ENCODE peak calls at places on chromosomes 2 and 18, in five cellular contexts. I is spleen, Z is PC-9, T is OCI-LY7, U is fibroblast of lung. L is an unnamed sample.

GRCh38 chr2:1642066-1642861 is 102.1 kb downstream of the PXDN start:
- DNase-seq in U (peak), Z (no peak), T (no peak), I (no peak), L (no peak)

GRCh38 chr18:8856769-8857393 is 151.5 kb downstream of the MTCL1 start:
- DNase-seq in U (no peak), I (no peak), T (no peak), Z (no peak), L (no peak)

GRCh38 chr2:48346124-48346536 is 183.8 kb upstream of the STON1 start:
- DNase-seq in U (peak), I (no peak), Z (no peak), T (no peak), L (peak)

GRCh38 chr2:209208211-209208610 is 215.6 kb upstream of the MAP2 start:
- DNase-seq in Z (peak), I (no peak), U (peak), T (peak), L (peak)

GRCh38 chr2:10709290-10709939 is 12.0 kb upstream of the ATP6V1C2 start:
- DNase-seq in I (peak), U (no peak), T (peak), Z (peak), L (peak)

GRCh38 chr18:77899972-77900754 is 650.5 kb downstream of the GALR1 start:
- DNase-seq in U (peak), T (no peak), Z (peak), I (peak), L (peak)

GRCh38 chr2:127672341-127673303 is 2.7 kb downstream of the LIMS2 start:
- DNase-seq in Z (no peak), T (no peak), I (peak), U (no peak), L (no peak)

GRCh38 chr2:230774348-230774951 is 61.8 kb downstream of the CAB39 start:
- DNase-seq in U (peak), Z (no peak), I (no peak), T (no peak), L (peak)

GRCh38 chr2:5691659-5692529 is at the start of gene SOX11:
- DNase-seq in I (peak), Z (no peak), T (peak), U (peak), L (no peak)

GRCh38 chr2:20571231-20571630 is 79.7 kb downstream of the HS1BP3 start:
- DNase-seq in U (no peak), Z (no peak), T (no peak), I (peak), L (no peak)

GRCh38 chr18:77990131-77990530 is 740.5 kb downstream of the GALR1 start:
- DNase-seq in Z (no peak), U (no peak), I (no peak), T (no peak), L (no peak)

GRCh38 chr2:135962401-135963138 is 22.9 kb downstream of the DARS1 start:
- DNase-seq in I (no peak), T (no peak), Z (no peak), U (peak), L (no peak)

GRCh38 chr18:75205760-75206109 is 3.2 kb downstream of the PTGR3 start:
- DNase-seq in U (no peak), T (no peak), Z (no peak), I (no peak), L (no peak)

DNA sequence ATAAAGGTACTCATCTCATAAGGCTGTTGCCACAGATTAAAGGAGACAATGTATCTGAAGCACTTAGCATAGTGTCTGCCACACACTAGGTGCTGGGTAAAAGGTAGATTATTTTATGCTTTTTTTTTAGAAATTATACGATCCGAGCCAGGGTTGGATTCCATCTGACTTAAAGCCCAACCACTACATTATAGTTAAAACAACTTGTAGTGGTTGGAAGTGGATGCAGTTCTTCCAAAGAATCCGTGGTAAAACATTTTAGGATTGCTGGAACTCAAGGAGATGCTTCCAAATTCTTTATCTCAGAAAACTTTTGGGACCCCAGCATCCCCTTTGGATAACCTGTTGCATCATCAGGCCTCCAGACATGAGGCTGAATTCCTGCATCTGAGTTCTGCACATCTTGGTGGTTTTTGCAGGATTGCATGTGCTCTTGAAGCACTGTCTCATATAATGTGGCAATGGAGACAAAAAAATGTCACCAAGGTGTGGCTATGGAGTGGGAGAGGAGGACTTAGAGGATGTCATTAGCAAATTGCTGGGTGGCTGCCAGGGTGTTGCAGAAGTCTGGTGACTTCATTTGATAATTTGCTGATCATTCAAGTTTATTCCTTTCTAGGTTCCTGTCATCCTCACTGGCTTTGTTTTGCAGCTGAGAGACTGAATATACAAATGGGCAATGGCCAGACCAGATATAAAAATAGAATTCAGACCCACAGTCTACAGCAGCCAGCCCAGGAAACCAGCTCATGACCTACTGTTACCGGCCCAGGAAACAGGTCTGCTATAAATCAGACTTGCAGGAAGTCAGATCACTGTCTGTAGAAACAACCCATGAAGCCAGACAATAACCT is 207.8 kb downstream of the BCL2 start:
- DNase-seq in U (no peak), Z (no peak), I (no peak), T (peak), L (no peak)
- H3K27ac ChIP-seq in U (no peak), Z (no peak), I (no peak), T (no peak), L (no peak)

DNA sequence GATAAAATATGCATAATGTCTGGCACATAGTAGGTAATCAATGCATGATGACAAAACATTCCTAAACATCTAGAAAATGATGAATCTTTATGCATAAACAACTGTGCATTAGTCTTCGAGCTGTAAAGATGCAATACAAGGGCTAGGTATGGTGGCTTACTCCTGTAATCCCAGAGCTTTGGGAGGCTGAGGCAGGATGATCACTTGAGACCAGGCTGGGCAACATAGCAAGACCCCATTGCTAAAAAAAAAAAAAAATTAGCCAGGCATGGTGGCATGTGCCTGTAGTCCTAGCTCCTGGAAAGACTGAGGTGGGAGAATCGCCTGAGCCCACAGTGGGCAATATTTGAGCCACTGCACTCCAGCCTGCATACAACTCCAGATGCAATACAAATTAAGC is 5.3 kb downstream of the TET3 start:
- DNase-seq in I (no peak), T (no peak), Z (no peak), U (no peak), L (no peak)
- H3K27ac ChIP-seq in I (no peak), T (no peak), Z (no peak), U (no peak), L (no peak)

DNA sequence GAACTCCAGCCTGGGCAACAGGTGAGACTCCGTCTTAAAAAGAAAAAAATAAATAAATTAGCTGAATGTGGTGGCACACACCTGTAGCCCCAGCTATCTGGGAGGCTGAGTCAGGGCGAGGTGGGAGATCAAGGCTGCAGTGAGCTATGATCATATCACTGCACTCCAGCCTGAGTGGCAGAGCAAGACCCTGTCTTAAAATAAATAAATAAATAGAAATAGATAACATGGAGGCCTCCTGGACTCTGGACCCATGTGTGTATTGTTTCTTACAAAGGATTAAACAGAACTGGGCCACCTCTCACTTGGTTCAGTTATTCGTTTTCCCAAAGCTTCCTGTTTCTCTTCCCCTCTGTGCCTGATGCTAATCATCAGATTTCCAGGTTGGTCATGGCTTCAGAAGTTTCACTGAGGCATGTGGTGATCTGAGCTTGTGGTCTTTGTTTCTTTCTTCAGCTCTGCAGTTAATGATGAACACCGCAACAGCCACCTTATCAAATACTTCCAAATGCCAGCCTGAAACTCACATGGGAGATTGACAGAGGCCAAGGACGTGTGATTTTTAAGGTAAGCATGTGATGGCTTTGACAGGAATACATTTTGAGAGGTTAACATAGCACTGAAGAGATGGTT is 83.3 kb upstream of the MAP4K4 start:
- DNase-seq in U (no peak), Z (no peak), T (no peak), I (no peak), L (no peak)
- H3K27ac ChIP-seq in U (no peak), Z (no peak), T (no peak), I (no peak), L (no peak)

GRCh38 chr18:13323186-13323585 is 104.6 kb downstream of the LDLRAD4 start:
- DNase-seq in I (no peak), U (no peak), T (no peak), Z (no peak), L (no peak)
- H3K27ac ChIP-seq in I (no peak), U (no peak), T (no peak), Z (no peak), L (no peak)

GRCh38 chr2:67641302-67641701 is 244.2 kb downstream of the ETAA1 start:
- DNase-seq in U (no peak), T (no peak), Z (no peak), I (no peak), L (no peak)

GRCh38 chr2:67646714-67647333 is 249.7 kb downstream of the ETAA1 start:
- DNase-seq in I (peak), U (no peak), T (no peak), Z (no peak), L (no peak)

GRCh38 chr2:67641709-67642397 is 244.7 kb downstream of the ETAA1 start:
- DNase-seq in I (no peak), T (no peak), Z (no peak), U (peak), L (peak)

GRCh38 chr2:67649331-67650071 is 252.4 kb downstream of the ETAA1 start:
- DNase-seq in U (peak), I (no peak), T (no peak), Z (no peak), L (peak)

DNA sequence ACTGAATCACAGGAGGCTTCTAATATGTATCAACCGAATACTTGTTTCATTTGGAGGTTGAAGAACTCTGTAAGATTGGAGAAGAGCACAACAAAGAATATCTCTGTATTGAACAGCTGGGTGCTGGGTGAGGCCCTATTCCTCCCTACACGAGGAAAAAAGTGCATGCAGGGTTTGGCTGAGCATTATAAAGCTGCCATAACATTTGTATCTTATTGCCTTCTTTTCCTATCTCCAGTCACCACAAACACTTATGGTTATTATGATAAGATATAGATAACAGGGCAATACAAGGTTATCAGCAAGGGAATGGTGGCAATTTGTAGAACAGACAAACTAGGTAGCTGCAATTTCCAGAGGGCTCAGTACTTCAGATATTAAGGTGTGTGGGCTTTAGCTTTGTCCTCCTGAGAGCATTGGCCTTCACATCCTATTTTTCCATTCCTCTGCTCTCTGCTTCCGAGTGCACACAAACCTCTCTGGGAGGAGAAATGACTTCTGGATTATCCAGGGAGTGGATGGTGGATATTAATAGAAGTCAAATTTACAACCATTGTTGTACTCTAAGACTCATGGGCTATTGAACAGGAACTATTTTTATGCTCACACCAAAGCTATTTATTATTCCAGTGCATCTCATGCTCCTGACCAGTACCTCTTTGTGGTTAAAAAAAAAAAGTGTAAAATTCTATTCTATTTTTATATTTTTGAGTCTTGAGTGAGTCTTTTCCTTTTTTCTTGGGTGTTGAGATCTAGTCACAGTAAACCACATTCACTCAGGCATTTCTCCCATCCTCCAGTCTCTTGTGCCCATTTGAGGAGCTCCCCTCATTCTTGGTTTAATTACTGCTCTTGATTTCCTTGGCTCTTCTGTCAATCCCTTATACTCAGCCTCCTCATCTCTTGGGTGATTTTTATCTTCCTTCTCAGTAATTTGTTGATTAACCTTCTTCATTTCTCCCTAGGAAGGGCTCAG is 248.4 kb downstream of the ETAA1 start:
- DNase-seq in I (no peak), T (no peak), Z (no peak), U (peak), L (no peak)
- H3K27ac ChIP-seq in I (no peak), T (no peak), Z (no peak), U (no peak), L (no peak)

GRCh38 chr2:44602446-44602845 is 240.7 kb downstream of the CAMKMT start:
- DNase-seq in Z (no peak), T (no peak), U (no peak), I (no peak), L (no peak)

GRCh38 chr2:44598731-44599529 is 237.2 kb downstream of the CAMKMT start:
- DNase-seq in T (no peak), Z (no peak), U (no peak), I (no peak), L (peak)

GRCh38 chr2:44596537-44597320 is 235.0 kb downstream of the CAMKMT start:
- DNase-seq in Z (no peak), T (no peak), I (no peak), U (no peak), L (no peak)

DNA sequence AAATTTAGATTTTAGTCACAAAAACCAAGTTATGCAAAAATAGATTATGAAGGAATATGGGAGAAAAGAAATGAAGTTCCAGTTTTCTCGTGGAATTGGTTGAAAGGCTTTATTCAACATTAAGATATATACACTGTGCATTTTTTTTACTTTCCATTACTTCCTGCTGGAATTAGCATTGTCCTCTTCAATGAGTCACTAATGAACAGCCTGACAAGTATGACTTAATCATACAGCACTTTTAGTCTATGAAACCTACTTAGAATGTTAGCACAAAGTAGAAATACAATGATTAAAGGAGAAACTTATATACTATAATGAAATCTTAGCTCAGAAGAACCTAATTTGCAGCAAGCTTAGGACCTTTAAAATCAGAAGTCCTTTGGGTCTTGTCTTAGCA is 236.6 kb downstream of the CAMKMT start:
- DNase-seq in I (no peak), T (no peak), Z (no peak), U (peak), L (no peak)
- H3K27ac ChIP-seq in I (no peak), T (no peak), Z (peak), U (no peak), L (no peak)

GRCh38 chr2:30252723-30253688 is 21.7 kb downstream of the LBH start:
- DNase-seq in U (peak), Z (peak), T (no peak), I (no peak), L (peak)

GRCh38 chr2:30255466-30256408 is 24.4 kb downstream of the LBH start:
- DNase-seq in Z (no peak), U (no peak), T (no peak), I (no peak), L (no peak)

GRCh38 chr2:30255026-30255425 is 23.7 kb downstream of the LBH start:
- DNase-seq in I (peak), U (no peak), T (no peak), Z (no peak), L (no peak)

GRCh38 chr2:30254692-30255015 is 23.3 kb downstream of the LBH start:
- DNase-seq in U (no peak), T (no peak), I (peak), Z (no peak), L (no peak)

GRCh38 chr2:30253873-30254691 is 22.7 kb downstream of the LBH start:
- DNase-seq in I (no peak), T (no peak), Z (no peak), U (no peak), L (no peak)
- H3K27ac ChIP-seq in I (peak), T (no peak), Z (no peak), U (peak), L (no peak)

DNA sequence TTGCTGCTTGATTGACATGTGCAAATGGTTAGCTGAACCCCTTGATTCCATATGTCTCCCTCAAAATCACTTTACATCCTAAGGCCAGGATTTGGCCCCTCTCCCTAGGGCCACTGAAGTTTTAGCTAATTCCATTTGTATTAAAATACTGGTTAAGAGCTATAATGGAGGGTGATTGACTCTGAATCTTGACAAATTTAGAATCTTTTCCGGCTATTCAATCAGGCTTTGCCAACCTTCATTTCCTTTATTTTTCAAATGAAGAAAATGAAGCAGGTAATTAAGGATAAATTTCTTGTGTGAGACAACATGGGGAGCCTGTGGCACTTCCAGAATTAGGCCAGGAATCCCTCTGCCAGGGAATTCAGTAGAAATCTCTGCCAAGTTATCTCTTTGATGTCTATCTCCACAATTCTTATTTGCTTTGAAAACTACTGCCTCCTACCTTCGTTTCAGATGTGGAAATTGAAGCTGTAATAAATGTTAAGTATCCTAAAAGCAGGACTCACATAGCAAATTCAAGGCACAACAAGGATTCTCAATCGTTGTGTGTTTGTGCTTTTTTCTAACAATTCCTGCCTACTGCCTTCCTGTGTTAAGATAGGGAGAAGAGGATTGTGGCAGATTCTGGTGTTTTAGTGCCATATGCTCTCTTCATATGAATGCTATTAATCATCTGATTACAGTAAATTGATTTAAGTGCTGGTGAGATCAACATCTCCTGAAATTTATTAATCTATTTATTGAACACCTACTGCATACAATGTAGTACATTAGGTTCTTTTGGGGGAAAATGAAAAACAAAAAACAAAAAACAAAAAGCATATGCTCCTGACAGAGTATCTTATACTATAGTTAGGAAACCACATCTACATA is 47.8 kb upstream of the MAP4K3 start:
- DNase-seq in T (no peak), U (no peak), I (no peak), Z (no peak), L (no peak)
- H3K27ac ChIP-seq in T (no peak), U (no peak), I (no peak), Z (no peak), L (no peak)